ENCODE peak calls at places on chromosomes 6 and 20, in six cellular contexts. Y is SK-N-SH, W is HepG2, D is GM12878, L is K562, Q is H1. C is an unnamed sample.

GRCh38 chr6:110547266-110547964 is 71.0 kb upstream of the SLC22A16 start:
- DNase-seq in W (peak), Q (no peak), L (no peak), Y (no peak), D (no peak), C (peak)

GRCh38 chr6:56199956-56200355 is 47.4 kb downstream of the COL21A1 start:
- DNase-seq in Q (no peak), W (no peak), L (no peak), Y (no peak), D (no peak), C (no peak)

GRCh38 chr6:3726421-3726820 is 25.1 kb downstream of the PXDC1 start:
- DNase-seq in D (no peak), L (no peak), Y (no peak), Q (no peak), W (no peak), C (no peak)

GRCh38 chr20:63062188-63063140 is 55.7 kb upstream of the BHLHE23 start:
- DNase-seq in Y (no peak), Q (no peak), L (no peak), W (no peak), D (no peak), C (no peak)

GRCh38 chr6:107625264-107625663 is 135.3 kb downstream of the SOBP start:
- DNase-seq in L (no peak), D (no peak), Q (no peak), Y (no peak), W (no peak), C (no peak)

GRCh38 chr6:129575378-129576118 is 134.4 kb downstream of the ARHGAP18 start:
- DNase-seq in W (peak), L (peak), D (no peak), Q (no peak), Y (peak), C (peak)

GRCh38 chr6:23243858-23244257 is 674.5 kb downstream of the HDGFL1 start:
- DNase-seq in D (no peak), W (no peak), Q (no peak), Y (no peak), L (no peak), C (no peak)

GRCh38 chr6:109791301-109791700 is 100.2 kb downstream of the FIG4 start:
- DNase-seq in L (peak), W (no peak), Q (no peak), Y (no peak), D (no peak), C (no peak)

GRCh38 chr20:38790210-38791053 is 15.1 kb upstream of the PPP1R16B start:
- DNase-seq in D (no peak), L (peak), W (peak), Y (peak), Q (no peak), C (peak)

GRCh38 chr6:152112503-152113261 is 305.2 kb downstream of the ESR1 start:
- DNase-seq in D (no peak), W (no peak), Q (no peak), Y (no peak), L (no peak), C (no peak)

GRCh38 chr20:2417142-2417541 is 36.4 kb downstream of the TGM6 start:
- DNase-seq in Q (no peak), W (no peak), D (no peak), L (no peak), Y (no peak), C (no peak)

GRCh38 chr20:6711950-6712634 is 55.4 kb upstream of the BMP2 start:
- DNase-seq in Q (no peak), Y (no peak), D (no peak), L (no peak), W (no peak), C (no peak)

GRCh38 chr20:62143976-62144825 is 632 bp downstream of the SS18L1 start:
- DNase-seq in W (peak), Y (peak), L (peak), D (no peak), Q (no peak), C (no peak)

GRCh38 chr20:41030536-41031242 is 2.1 kb downstream of the TOP1 start:
- DNase-seq in W (peak), L (no peak), D (no peak), Q (no peak), Y (no peak), C (no peak)

GRCh38 chr20:10731190-10731955 is 57.6 kb upstream of the JAG1 start:
- DNase-seq in D (no peak), Q (no peak), W (no peak), L (no peak), Y (no peak), C (no peak)

GRCh38 chr20:20519269-20519668 is 151.4 kb downstream of the INSM1 start:
- DNase-seq in D (no peak), Q (no peak), Y (no peak), L (no peak), W (peak), C (no peak)

GRCh38 chr6:169723200-169723909 is 945 bp downstream of the PHF10 start:
- DNase-seq in D (no peak), Q (no peak), L (peak), Y (peak), W (peak), C (no peak)

GRCh38 chr6:64489760-64490159 is 854.2 kb downstream of the PHF3 start:
- DNase-seq in Q (no peak), Y (no peak), W (no peak), L (no peak), D (no peak), C (no peak)

GRCh38 chr20:60062431-60063336 is 104.5 kb downstream of the CDH26 start:
- DNase-seq in W (no peak), Q (no peak), L (no peak), Y (peak), D (no peak), C (no peak)

GRCh38 chr20:49484180-49485140 is 2.0 kb upstream of the KCNB1 start:
- DNase-seq in W (peak), L (peak), Q (peak), D (no peak), Y (peak), C (peak)

GRCh38 chr6:43334466-43335095 is 26.0 kb upstream of the CRIP3 start:
- DNase-seq in D (no peak), W (peak), Y (peak), L (peak), Q (peak), C (peak)

GRCh38 chr6:147282566-147282959 is 78.3 kb downstream of the STXBP5 start:
- DNase-seq in L (no peak), Q (no peak), Y (no peak), D (no peak), W (no peak), C (no peak)

GRCh38 chr6:121823437-121823851 is 388.0 kb downstream of the GJA1 start:
- DNase-seq in Y (no peak), L (no peak), W (no peak), Q (peak), D (no peak), C (no peak)

GRCh38 chr6:215335-216034 is 76.8 kb upstream of the DUSP22 start:
- DNase-seq in Q (no peak), D (peak), Y (no peak), L (no peak), W (no peak), C (no peak)

GRCh38 chr20:59210186-59210585 is 46.6 kb downstream of the ZNF831 start:
- DNase-seq in L (no peak), Y (no peak), D (no peak), W (no peak), Q (no peak), C (no peak)

GRCh38 chr20:35021063-35021462 is 65.4 kb downstream of the MYH7B start:
- DNase-seq in Q (no peak), Y (no peak), D (no peak), L (no peak), W (no peak), C (no peak)

GRCh38 chr20:15703171-15703911 is 869.9 kb downstream of the KIF16B start:
- DNase-seq in D (no peak), W (peak), Q (no peak), Y (no peak), L (no peak), C (no peak)

GRCh38 chr6:152416652-152417051 is 220.5 kb downstream of the SYNE1 start:
- DNase-seq in Q (no peak), D (no peak), L (no peak), W (no peak), Y (no peak), C (no peak)

GRCh38 chr20:62900052-62900691 is 26.1 kb downstream of the DIDO1 start:
- DNase-seq in Y (peak), Q (peak), W (peak), D (no peak), L (peak), C (peak)

GRCh38 chr6:116136373-116136772 is 10.4 kb upstream of the COL10A1 start:
- DNase-seq in L (no peak), Y (no peak), Q (no peak), D (no peak), W (no peak), C (no peak)

GRCh38 chr6:129314575-129314974 is 395.4 kb downstream of the ARHGAP18 start:
- DNase-seq in D (no peak), W (no peak), Y (no peak), L (no peak), Q (no peak), C (no peak)

GRCh38 chr6:5851261-5851757 is 155.4 kb downstream of the NRN1 start:
- DNase-seq in W (no peak), Q (peak), L (peak), D (no peak), Y (no peak), C (no peak)

GRCh38 chr6:5854900-5855299 is 151.8 kb downstream of the NRN1 start:
- DNase-seq in Q (no peak), D (no peak), Y (no peak), W (no peak), L (no peak), C (no peak)

GRCh38 chr6:5846889-5847288 is 159.8 kb downstream of the NRN1 start:
- DNase-seq in W (no peak), L (no peak), D (no peak), Y (no peak), Q (no peak), C (no peak)

GRCh38 chr6:5846335-5846734 is 160.4 kb downstream of the NRN1 start:
- DNase-seq in L (no peak), Y (no peak), D (no peak), W (no peak), Q (no peak), C (no peak)

GRCh38 chr6:5850848-5851255 is 155.9 kb downstream of the NRN1 start:
- DNase-seq in D (no peak), L (no peak), Q (peak), Y (no peak), W (no peak), C (no peak)
- H3K9ac ChIP-seq in D (no peak), L (no peak), Q (no peak), Y (no peak), W (no peak), C (no peak)

DNA sequence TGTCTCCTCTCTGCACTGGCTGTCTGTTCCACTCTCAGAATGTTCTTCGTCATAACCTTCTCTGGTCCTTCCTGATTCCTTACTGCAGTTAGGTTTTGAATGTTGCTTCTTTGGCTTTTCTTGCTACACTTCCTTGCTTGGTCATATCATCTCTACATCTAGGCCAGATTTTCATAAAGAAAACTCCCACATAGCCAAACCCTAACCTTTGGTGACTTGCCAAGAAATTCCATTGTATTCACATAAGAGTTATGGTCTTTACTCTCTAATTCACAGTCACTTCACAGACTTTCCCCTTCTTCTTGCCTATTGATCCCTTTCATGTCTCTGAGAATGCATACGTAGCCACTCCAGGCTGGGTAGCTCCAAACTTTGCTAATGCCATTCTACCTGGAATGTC is 41.9 kb upstream of the SIM1 start:
- DNase-seq in W (no peak), L (no peak), D (no peak), Q (no peak), Y (no peak), C (no peak)
- TF ChIP-seq SIN3A in W (no peak), L (no peak), D (no peak), Q (no peak), Y (no peak), C (no peak)

GRCh38 chr20:51503376-51503775 is 39.1 kb downstream of the NFATC2 start:
- DNase-seq in Q (no peak), L (no peak), W (no peak), Y (no peak), D (no peak), C (no peak)
- H3K9ac ChIP-seq in Q (no peak), L (peak), W (no peak), Y (no peak), D (no peak), C (no peak)

DNA sequence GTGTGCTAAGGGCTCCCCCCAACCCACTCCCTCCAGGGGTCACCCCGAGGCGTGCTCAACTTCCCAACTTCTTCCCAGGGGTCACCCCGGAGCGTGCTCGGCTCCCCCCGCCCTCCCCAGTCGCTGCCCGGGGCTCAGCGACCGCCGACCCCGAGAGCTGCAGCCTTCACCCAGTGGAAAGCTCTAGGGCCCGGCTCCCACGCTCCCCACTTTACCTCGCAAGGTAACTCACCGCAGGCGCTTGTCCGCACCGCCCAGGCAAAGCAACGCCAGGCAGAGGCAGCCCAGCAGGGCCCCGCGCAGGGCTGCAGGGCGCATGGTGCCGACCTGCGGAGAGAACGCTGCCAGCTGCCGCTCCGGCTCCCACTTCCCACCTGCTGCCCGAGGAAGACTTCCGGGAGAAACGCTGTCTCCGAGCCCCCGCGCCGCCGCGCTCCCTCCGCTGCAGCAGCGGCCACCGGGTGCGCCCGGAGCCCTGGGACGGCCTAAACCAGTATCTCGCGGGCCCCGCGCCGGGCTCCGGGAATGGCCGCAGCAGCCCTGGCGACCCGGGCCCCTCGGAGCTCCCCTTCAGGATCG is 396 bp downstream of the RNASET2 start:
- DNase-seq in Y (no peak), D (no peak), Q (no peak), W (no peak), L (no peak), C (no peak)
- TF ChIP-seq SIN3A in Y (no peak), D (no peak), Q (no peak), W (no peak), L (no peak), C (no peak)

C was measured in HCT116.